ENCODE peak calls at places on chromosomes 4 and X, in five cellular contexts. One of them, this sample, is unnamed.
A peak's percentile ranks its signal among the peaks of the same experiment; 100 is the strongest.

GRCh38 chr4:84583871-84584373 is 995 bp downstream of the CDS1 start:
- DNase-seq in upper lobe of right lung: no peak
- DNase-seq in Right ventricle myocardium superior: no peak
- DNase-seq in nephron progenitor cell: no peak
- DNase-seq in naive B cell: peak; percentile 12
- DNase-seq in this sample: no peak

GRCh38 chrX:95885074-95885473 is 799.6 kb upstream of the DIAPH2 start:
- DNase-seq in upper lobe of right lung: no peak
- DNase-seq in Right ventricle myocardium superior: no peak
- DNase-seq in naive B cell: no peak
- DNase-seq in nephron progenitor cell: no peak
- DNase-seq in this sample: no peak

GRCh38 chr4:152398060-152398459 is 137.8 kb downstream of the FBXW7 start:
- DNase-seq in nephron progenitor cell: no peak
- DNase-seq in upper lobe of right lung: no peak
- DNase-seq in naive B cell: no peak
- DNase-seq in Right ventricle myocardium superior: no peak
- DNase-seq in this sample: no peak

GRCh38 chrX:77785400-77785745 is 643 bp downstream of the ATRX start:
- DNase-seq in nephron progenitor cell: peak; percentile 18
- DNase-seq in Right ventricle myocardium superior: no peak
- DNase-seq in naive B cell: no peak
- DNase-seq in upper lobe of right lung: no peak
- DNase-seq in this sample: no peak

GRCh38 chrX:53186363-53186762 is 38.6 kb downstream of the KDM5C start:
- DNase-seq in upper lobe of right lung: no peak
- DNase-seq in Right ventricle myocardium superior: no peak
- DNase-seq in naive B cell: no peak
- DNase-seq in nephron progenitor cell: no peak
- DNase-seq in this sample: no peak

GRCh38 chr4:47531241-47531953 is 46.3 kb downstream of the ATP10D start:
- DNase-seq in naive B cell: peak; percentile 47
- DNase-seq in upper lobe of right lung: peak; percentile 48
- DNase-seq in Right ventricle myocardium superior: no peak
- DNase-seq in nephron progenitor cell: no peak
- DNase-seq in this sample: no peak

GRCh38 chr4:65370709-65371108 is 299.6 kb downstream of the EPHA5 start:
- DNase-seq in upper lobe of right lung: no peak
- DNase-seq in Right ventricle myocardium superior: no peak
- DNase-seq in naive B cell: no peak
- DNase-seq in nephron progenitor cell: no peak
- DNase-seq in this sample: no peak

GRCh38 chr4:53479731-53480525 is 102.5 kb downstream of the FIP1L1 start:
- DNase-seq in Right ventricle myocardium superior: no peak
- DNase-seq in nephron progenitor cell: no peak
- DNase-seq in upper lobe of right lung: no peak
- DNase-seq in naive B cell: no peak
- DNase-seq in this sample: no peak

GRCh38 chr4:10974371-10974770 is 289.8 kb upstream of the CLNK start:
- DNase-seq in nephron progenitor cell: no peak
- DNase-seq in Right ventricle myocardium superior: no peak
- DNase-seq in upper lobe of right lung: no peak
- DNase-seq in naive B cell: peak; percentile 18
- DNase-seq in this sample: no peak

GRCh38 chr4:64784125-64784524 is 374.9 kb upstream of the TECRL start:
- DNase-seq in nephron progenitor cell: no peak
- DNase-seq in upper lobe of right lung: no peak
- DNase-seq in naive B cell: no peak
- DNase-seq in Right ventricle myocardium superior: no peak
- DNase-seq in this sample: no peak

GRCh38 chr4:91325495-91325894 is 978.3 kb upstream of the GRID2 start:
- DNase-seq in upper lobe of right lung: no peak
- DNase-seq in Right ventricle myocardium superior: no peak
- DNase-seq in nephron progenitor cell: no peak
- DNase-seq in naive B cell: no peak
- DNase-seq in this sample: no peak

GRCh38 chr4:1318488-1319213 is 28.4 kb upstream of the UVSSA start:
- DNase-seq in Right ventricle myocardium superior: peak; percentile 22
- DNase-seq in nephron progenitor cell: no peak
- DNase-seq in naive B cell: no peak
- DNase-seq in upper lobe of right lung: peak; percentile 51
- DNase-seq in this sample: peak; percentile 57

GRCh38 chr4:54937501-54937900 is 187.9 kb downstream of the KDR start:
- DNase-seq in naive B cell: no peak
- DNase-seq in Right ventricle myocardium superior: no peak
- DNase-seq in nephron progenitor cell: no peak
- DNase-seq in upper lobe of right lung: no peak
- DNase-seq in this sample: no peak